ENCODE peak calls at places on chromosomes 3 and 15, in seven cellular contexts. V is WERI-Rb-1, P is breast epithelium, M is GM23338, E is sigmoid colon, N is OCI-LY7, Y is BE2C. B is an unnamed sample. For H3K36me3, the result is how much of the 10 kb centered on the place peaks cover.

GRCh38 chr15:68599560-68600071 is 20.8 kb downstream of the CORO2B start:
- DNase-seq in V (peak), P (no peak), M (peak), E (no peak), N (peak), Y (peak), B (no peak)

GRCh38 chr15:67396109-67396508 is 124.8 kb upstream of the C15orf61 start:
- DNase-seq in V (no peak), P (no peak), M (no peak), E (no peak), N (no peak), Y (no peak), B (no peak)

GRCh38 chr3:128033102-128033501 is 19.1 kb upstream of the SEC61A1 start:
- DNase-seq in V (no peak), P (no peak), M (no peak), E (no peak), N (no peak), Y (no peak), B (no peak)

GRCh38 chr3:171387047-171387446 is 73.2 kb downstream of the TNIK start:
- DNase-seq in V (no peak), P (no peak), M (no peak), E (no peak), N (no peak), Y (no peak), B (no peak)

GRCh38 chr3:53170325-53171108 is 9.5 kb downstream of the PRKCD start:
- DNase-seq in V (no peak), P (no peak), M (no peak), E (no peak), N (peak), Y (no peak), B (no peak)

GRCh38 chr15:95025924-95026728 is 794.8 kb downstream of the MCTP2 start:
- DNase-seq in V (peak), P (no peak), M (peak), E (peak), N (peak), Y (peak), B (no peak)

GRCh38 chr3:10911350-10912002 is 81.1 kb upstream of the SLC6A1 start:
- DNase-seq in V (no peak), P (no peak), M (no peak), E (no peak), N (no peak), Y (no peak), B (no peak)

GRCh38 chr15:72783563-72784232 is at the start of gene ADPGK:
- DNase-seq in V (peak), P (peak), M (peak), E (peak), N (peak), Y (peak), B (peak)

GRCh38 chr15:42619641-42620371 is 44.4 kb downstream of the STARD9 start:
- DNase-seq in V (no peak), P (no peak), M (peak), E (no peak), N (peak), Y (no peak), B (no peak)

GRCh38 chr3:122893282-122893681 is 98.4 kb downstream of the SLC49A4 start:
- DNase-seq in V (no peak), P (no peak), M (peak), E (no peak), N (no peak), Y (no peak), B (peak)

GRCh38 chr3:25033407-25034029 is 394.5 kb upstream of the RARB start:
- DNase-seq in V (peak), P (no peak), M (peak), E (no peak), N (peak), Y (peak), B (no peak)

GRCh38 chr3:107198522-107199271 is 178.5 kb upstream of the CCDC54 start:
- DNase-seq in V (no peak), P (no peak), M (no peak), E (no peak), N (no peak), Y (peak), B (no peak)

GRCh38 chr3:11610044-11610671 is 33.6 kb downstream of the VGLL4 start:
- DNase-seq in V (peak), P (no peak), M (no peak), E (no peak), N (no peak), Y (peak), B (peak)

GRCh38 chr3:124322309-124322880 is 330.5 kb upstream of the ROPN1 start:
- DNase-seq in V (no peak), P (no peak), M (no peak), E (no peak), N (no peak), Y (no peak), B (no peak)

GRCh38 chr3:48633256-48633655 is 2.0 kb downstream of the SLC26A6 start:
- DNase-seq in V (no peak), P (no peak), M (no peak), E (no peak), N (no peak), Y (no peak), B (no peak)
- TF ChIP-seq CTCF in V (no peak), P (no peak), M (no peak), E (no peak), N (no peak), Y (no peak), B (no peak)

GRCh38 chr15:78148392-78149067 is 632 bp upstream of the IDH3A start:
- DNase-seq in V (no peak), P (no peak), M (peak), E (no peak), N (no peak), Y (no peak), B (no peak)
- H3K4me3 ChIP-seq in V (peak), P (peak), M (peak), E (peak), N (peak), Y (peak), B (peak)

GRCh38 chr15:55344206-55344605 is 25.2 kb downstream of the PIGB start:
- DNase-seq in V (no peak), P (peak), M (peak), E (no peak), N (no peak), Y (no peak), B (no peak)

GRCh38 chr15:55353030-55353429 is 34.0 kb downstream of the PIGB start:
- DNase-seq in V (no peak), P (no peak), M (peak), E (no peak), N (no peak), Y (no peak), B (no peak)

GRCh38 chr15:55349282-55349681 is 30.3 kb downstream of the PIGB start:
- DNase-seq in V (no peak), P (no peak), M (no peak), E (no peak), N (no peak), Y (no peak), B (no peak)

GRCh38 chr15:55343168-55343567 is 24.1 kb downstream of the PIGB start:
- DNase-seq in V (no peak), P (peak), M (no peak), E (no peak), N (no peak), Y (peak), B (no peak)

GRCh38 chr15:55348281-55348778 is 29.3 kb downstream of the PIGB start:
- DNase-seq in V (no peak), P (no peak), M (peak), E (no peak), N (no peak), Y (no peak), B (no peak)
- H3K36me3 ChIP-seq in V (under half), P (under half), M (under half), E (under half), N (under half), Y (under half), B (under half)

GRCh38 chr3:58135712-58136543 is 74.8 kb downstream of the DNASE1L3 start:
- DNase-seq in V (no peak), P (no peak), M (peak), E (no peak), N (no peak), Y (no peak), B (no peak)
- TF ChIP-seq CTCF in V (no peak), P (no peak), M (no peak), E (peak), N (peak), Y (peak), B (no peak)

GRCh38 chr3:23916152-23916885 is 471 bp downstream of the NKIRAS1 start:
- DNase-seq in V (no peak), P (peak), M (no peak), E (no peak), N (no peak), Y (no peak), B (no peak)

GRCh38 chr3:23916886-23917815 is at the start of the genes NKIRAS1 and RPL15:
- DNase-seq in V (peak), P (peak), M (peak), E (peak), N (peak), Y (peak), B (peak)

GRCh38 chr3:23913873-23914743 is 2.7 kb downstream of the NKIRAS1 start:
- DNase-seq in V (no peak), P (no peak), M (no peak), E (no peak), N (no peak), Y (no peak), B (no peak)

GRCh38 chr3:23913182-23913581 is 3.6 kb downstream of the NKIRAS1 start:
- DNase-seq in V (no peak), P (no peak), M (no peak), E (no peak), N (no peak), Y (no peak), B (no peak)

GRCh38 chr3:23915537-23916108 is 1.2 kb downstream of the NKIRAS1 start:
- DNase-seq in V (no peak), P (no peak), M (no peak), E (no peak), N (no peak), Y (no peak), B (no peak)
- H3K4me3 ChIP-seq in V (peak), P (peak), M (peak), E (peak), N (peak), Y (peak), B (peak)

GRCh38 chr3:195708066-195708465 is 12.7 kb upstream of the MUC20 start:
- DNase-seq in V (no peak), P (no peak), M (no peak), E (no peak), N (no peak), Y (no peak), B (no peak)
- H3K36me3 ChIP-seq in V (under half), P (under half), M (under half), E (under half), N (under half), Y (under half), B (under half)

GRCh38 chr3:182726258-182727142 is 66.8 kb upstream of the ATP11B start:
- DNase-seq in V (no peak), P (no peak), M (no peak), E (no peak), N (no peak), Y (no peak), B (no peak)
- TF ChIP-seq CTCF in V (no peak), P (no peak), M (no peak), E (no peak), N (no peak), Y (no peak), B (no peak)

B was measured in kidney epithelial cell.